ENCODE peak calls at places on chromosomes 4 and X, in four cellular contexts. P is K562, L is GM12891, T is GM12878. U is an unnamed sample.

GRCh38 chrX:2901367-2902036 is 27.6 kb downstream of the ARSD start:
- DNase-seq in L (no peak), T (no peak), P (no peak), U (no peak)

GRCh38 chr4:57211131-57211530 is 100.9 kb upstream of the IGFBP7 start:
- DNase-seq in L (no peak), T (no peak), P (peak; percentile 6), U (no peak)

GRCh38 chr4:31370866-31371465 is 650.8 kb downstream of the PCDH7 start:
- DNase-seq in P (peak; percentile 46), L (peak; percentile 1), T (peak; percentile 4), U (peak; percentile 17)

GRCh38 chrX:18410038-18410437 is 15.4 kb upstream of the CDKL5 start:
- DNase-seq in P (no peak), L (no peak), T (no peak), U (no peak)

GRCh38 chr4:8029689-8030088 is 90.0 kb upstream of the AFAP1 start:
- DNase-seq in T (no peak), L (no peak), P (no peak), U (no peak)

GRCh38 chr4:170391066-170391754 is 301.5 kb upstream of the AADAT start:
- DNase-seq in L (no peak), T (no peak), P (no peak), U (no peak)

GRCh38 chr4:39961311-39961877 is 16.3 kb downstream of the PDS5A start:
- DNase-seq in T (no peak), L (no peak), P (no peak), U (no peak)

GRCh38 chrX:124033821-124034220 is 72.3 kb downstream of the STAG2 start:
- DNase-seq in P (no peak), T (no peak), L (no peak), U (no peak)

GRCh38 chr4:54097152-54097551 is 2.8 kb upstream of the GSX2 start:
- DNase-seq in L (no peak), P (no peak), T (no peak), U (no peak)

GRCh38 chrX:56793112-56793430 is 64.0 kb downstream of the NBDY start:
- DNase-seq in L (no peak), P (no peak), T (no peak), U (no peak)

GRCh38 chr4:156217236-156217635 is 263.6 kb upstream of the CTSO start:
- DNase-seq in L (no peak), P (no peak), T (no peak), U (no peak)

GRCh38 chr4:185039508-185040273 is 21.4 kb downstream of the HELT start:
- DNase-seq in T (peak; percentile 23), L (peak; percentile 42), P (peak; percentile 70), U (peak; percentile 76)

GRCh38 chrX:134695999-134696398 is 37.7 kb upstream of the PLAC1 start:
- DNase-seq in P (no peak), T (no peak), L (no peak), U (no peak)

GRCh38 chr4:103046416-103047290 is 27.1 kb upstream of the SLC9B1 start:
- DNase-seq in T (no peak), L (no peak), P (peak; percentile 71), U (peak; percentile 32)

DNA sequence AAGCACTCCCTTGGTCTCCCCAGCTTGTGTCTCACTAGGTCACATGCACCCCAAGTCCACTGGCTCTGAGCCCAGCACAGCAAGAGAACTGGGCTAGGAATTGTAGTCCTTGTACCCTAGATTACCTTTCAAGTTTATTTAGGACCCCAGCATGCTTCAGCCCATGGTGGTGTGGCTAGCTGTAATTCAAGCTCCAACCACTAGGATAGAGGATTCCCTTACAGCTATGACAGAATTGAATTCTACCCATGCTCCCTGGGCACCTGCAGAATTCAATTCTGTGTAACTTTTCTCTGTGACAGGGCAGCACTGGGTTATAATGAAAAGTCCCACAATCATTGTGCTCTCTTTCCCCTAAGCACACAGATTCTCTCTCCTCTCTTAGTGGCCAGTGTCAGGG is 253.8 kb upstream of the DMD start:
- DNase-seq in T (no peak), L (no peak), P (no peak), U (no peak)
- TF ChIP-seq SPI1 in T (no peak), L (no peak), P (no peak), U (no peak)

GRCh38 chrX:16882702-16883486 is 12.7 kb upstream of the RBBP7 start:
- DNase-seq in L (no peak), T (peak; percentile 37), P (peak; percentile 80), U (no peak)
- TF ChIP-seq POLR2AphosphoS5 in L (no peak), T (no peak), P (no peak), U (no peak)

GRCh38 chr4:6122496-6122895 is 77.9 kb downstream of the JAKMIP1 start:
- DNase-seq in T (no peak), L (no peak), P (no peak), U (no peak)

GRCh38 chr4:6123116-6123515 is 77.2 kb downstream of the JAKMIP1 start:
- DNase-seq in T (no peak), L (no peak), P (no peak), U (no peak)

GRCh38 chr4:6120361-6120760 is 80.0 kb downstream of the JAKMIP1 start:
- DNase-seq in L (no peak), T (no peak), P (no peak), U (no peak)

GRCh38 chr4:6121941-6122340 is 78.4 kb downstream of the JAKMIP1 start:
- DNase-seq in P (no peak), L (no peak), T (no peak), U (no peak)

GRCh38 chr4:6121276-6121850 is 79.0 kb downstream of the JAKMIP1 start:
- DNase-seq in T (no peak), L (no peak), P (no peak), U (no peak)
- TF ChIP-seq SPI1 in T (no peak), L (no peak), P (no peak), U (no peak)

GRCh38 chr4:2860391-2861348 is 17.0 kb downstream of the ADD1 start:
- DNase-seq in L (no peak), T (no peak), P (peak; percentile 32), U (no peak)
- TF ChIP-seq POLR2AphosphoS5 in L (no peak), T (no peak), P (no peak), U (no peak)

DNA sequence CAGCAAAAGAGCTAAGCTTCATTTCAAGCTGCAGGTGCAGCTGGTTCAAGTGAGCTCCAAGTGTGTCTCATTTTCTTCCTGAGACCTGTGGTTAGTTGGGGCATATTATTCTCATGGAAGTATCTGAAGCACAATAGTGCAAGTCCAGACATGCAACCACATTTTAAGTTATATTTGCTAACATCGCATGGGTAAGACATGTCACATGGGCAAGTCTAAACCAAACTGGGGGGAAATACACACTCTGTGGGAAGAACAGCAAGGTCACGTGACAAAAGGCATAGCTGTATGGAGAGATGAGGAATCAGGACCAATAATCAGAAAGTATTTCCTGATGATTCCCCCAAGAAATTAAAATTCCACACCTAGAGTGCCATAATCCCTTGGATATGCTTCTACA is 94.9 kb upstream of the NDP start:
- DNase-seq in P (no peak), L (no peak), T (no peak), U (no peak)
- TF ChIP-seq SPI1 in P (no peak), L (no peak), T (no peak), U (no peak)

DNA sequence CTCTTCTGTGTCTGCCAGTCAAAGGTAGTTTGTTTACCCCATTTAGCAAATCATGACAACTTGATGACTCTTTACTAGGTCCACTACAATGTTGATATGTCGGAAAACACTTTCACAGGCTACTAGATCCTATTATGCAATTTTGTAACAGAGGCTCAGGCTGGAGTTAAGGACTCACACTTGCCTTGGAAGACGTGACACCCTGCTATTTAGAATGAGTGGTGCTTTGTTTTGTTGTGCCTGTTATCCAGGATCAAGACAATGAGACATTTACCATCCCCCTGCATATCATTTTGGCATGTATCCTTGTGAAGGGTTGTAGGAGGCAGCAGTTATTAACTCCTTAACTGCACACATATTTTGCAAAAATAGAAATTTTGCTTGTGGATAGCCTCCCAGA is 263.7 kb downstream of the IL1RAPL1 start:
- DNase-seq in P (no peak), L (no peak), T (no peak), U (no peak)
- TF ChIP-seq POLR2AphosphoS5 in P (no peak), L (no peak), T (no peak), U (no peak)

DNA sequence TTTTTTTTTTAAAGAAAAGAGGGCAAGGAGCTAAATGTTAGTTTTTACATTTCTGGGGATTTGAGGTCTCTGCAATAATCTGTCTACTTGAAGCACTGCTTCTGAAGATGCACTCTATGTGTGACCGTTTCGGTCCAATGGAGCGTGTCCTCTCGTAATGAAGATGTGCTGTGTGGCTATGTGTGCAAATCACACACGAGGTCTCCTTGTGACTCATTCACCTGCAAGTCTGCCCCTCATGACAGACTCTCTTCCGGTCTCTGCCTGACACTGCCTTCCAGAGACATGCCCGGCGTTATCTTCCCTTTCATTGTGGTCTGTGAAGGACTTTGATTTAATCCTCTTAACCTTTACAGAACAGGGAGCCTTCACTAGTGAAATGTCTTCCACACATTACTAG is 84.3 kb downstream of the TRAM1L1 start:
- DNase-seq in L (no peak), T (peak; percentile 34), P (no peak), U (no peak)
- TF ChIP-seq SPI1 in L (no peak), T (no peak), P (no peak), U (no peak)

GRCh38 chrX:40156472-40157227 is 58.9 kb upstream of the BCOR start:
- DNase-seq in T (no peak), L (no peak), P (no peak), U (no peak)

GRCh38 chrX:40154229-40154852 is 56.6 kb upstream of the BCOR start:
- DNase-seq in P (peak; percentile 76), L (no peak), T (no peak), U (peak; percentile 51)

GRCh38 chrX:40153335-40154221 is 55.8 kb upstream of the BCOR start:
- DNase-seq in L (no peak), T (no peak), P (peak; percentile 75), U (peak; percentile 78)

GRCh38 chrX:40155617-40156471 is 58.1 kb upstream of the BCOR start:
- DNase-seq in P (peak; percentile 56), T (no peak), L (no peak), U (peak; percentile 25)

GRCh38 chrX:40154853-40155616 is 57.3 kb upstream of the BCOR start:
- DNase-seq in P (peak; percentile 93), T (no peak), L (no peak), U (peak; percentile 87)
- TF ChIP-seq POLR2AphosphoS5 in P (peak; percentile 64), T (no peak), L (no peak), U (no peak)

U was measured in HL-60.